ENCODE peak calls at places on chromosome 15, in seven cellular contexts. C is GOT3, T is posterior cingulate gyrus, D is A172, N is Caki2, Z is EH, O is NCI-H2081 treated with DMSO at 0.1 percent for 48 hours. E is an unnamed sample.

GRCh38 chr15:81642451-81642990 is 268.5 kb upstream of the TMC3 start:
- DNase-seq in D (no peak), Z (peak), T (no peak), N (no peak), O (no peak), C (no peak), E (no peak)

GRCh38 chr15:79088426-79089205 is 2.0 kb downstream of the RASGRF1 start:
- DNase-seq in D (no peak), C (no peak), N (no peak), T (no peak), O (no peak), Z (no peak), E (no peak)

GRCh38 chr15:81071130-81071529 is 62.9 kb upstream of the CFAP161 start:
- DNase-seq in N (no peak), C (no peak), D (no peak), T (no peak), Z (peak), O (no peak), E (no peak)

GRCh38 chr15:84023636-84024035 is 211.9 kb upstream of the GOLGA6L4 start:
- DNase-seq in D (peak), O (no peak), Z (peak), C (no peak), T (no peak), N (no peak), E (no peak)

GRCh38 chr15:63826513-63826912 is 7.2 kb downstream of the HERC1 start:
- DNase-seq in N (no peak), O (no peak), T (no peak), D (no peak), C (no peak), Z (peak), E (no peak)

GRCh38 chr15:48279608-48280007 is 51.6 kb upstream of the DUT start:
- DNase-seq in C (no peak), T (no peak), D (no peak), Z (no peak), O (no peak), N (no peak), E (no peak)

GRCh38 chr15:70486451-70487379 is 276.6 kb downstream of the UACA start:
- DNase-seq in T (no peak), C (peak), N (peak), D (no peak), Z (peak), O (no peak), E (peak)

GRCh38 chr15:85794598-85795319 is at the start of gene KLHL25:
- DNase-seq in O (peak), N (peak), C (peak), D (peak), T (peak), Z (peak), E (peak)

GRCh38 chr15:54365001-54365400 is 386.8 kb downstream of the UNC13C start:
- DNase-seq in O (no peak), D (no peak), C (no peak), N (no peak), T (no peak), Z (no peak), E (no peak)

GRCh38 chr15:74631935-74632560 is 16.4 kb downstream of the CLK3 start:
- DNase-seq in Z (peak), T (no peak), N (peak), D (peak), C (no peak), O (no peak), E (peak)

GRCh38 chr15:60326824-60327654 is 70.7 kb downstream of the ANXA2 start:
- DNase-seq in Z (peak), N (peak), T (no peak), O (no peak), D (peak), C (no peak), E (no peak)

GRCh38 chr15:85620321-85621044 is 174.2 kb downstream of the KLHL25 start:
- DNase-seq in T (no peak), O (no peak), N (no peak), C (no peak), D (no peak), Z (peak), E (no peak)

GRCh38 chr15:76756371-76756770 is 148.8 kb downstream of the SCAPER start:
- DNase-seq in N (no peak), Z (peak), C (no peak), D (no peak), T (no peak), O (no peak), E (no peak)

GRCh38 chr15:65805019-65805738 is 13.1 kb upstream of the DENND4A start:
- DNase-seq in T (no peak), D (no peak), C (no peak), N (no peak), O (no peak), Z (peak), E (no peak)

GRCh38 chr15:40282144-40282869 is 557 bp downstream of the ANKRD63 start:
- DNase-seq in Z (peak), D (no peak), O (no peak), N (peak), T (no peak), C (no peak), E (peak)

GRCh38 chr15:83282859-83283812 is 1.3 kb downstream of the BNC1 start:
- DNase-seq in O (no peak), D (no peak), T (no peak), C (no peak), N (no peak), Z (peak), E (no peak)

GRCh38 chr15:81292516-81293001 is 31.4 kb downstream of the STARD5 start:
- DNase-seq in N (no peak), T (no peak), Z (no peak), O (no peak), D (no peak), C (no peak), E (no peak)

GRCh38 chr15:39598958-39599845 is 18.3 kb downstream of the THBS1 start:
- DNase-seq in Z (peak), C (no peak), N (no peak), O (no peak), T (no peak), D (no peak), E (no peak)

GRCh38 chr15:40103864-40104271 is 4.8 kb downstream of the BMF start:
- DNase-seq in Z (peak), C (no peak), T (no peak), N (no peak), O (no peak), D (no peak), E (no peak)

GRCh38 chr15:35182841-35183479 is 97.9 kb upstream of the NANOGP8 start:
- DNase-seq in Z (no peak), C (no peak), T (no peak), D (no peak), O (peak), N (no peak), E (no peak)

GRCh38 chr15:98428253-98428989 is 219.9 kb upstream of the IGF1R start:
- DNase-seq in T (peak), N (peak), Z (peak), C (peak), D (peak), O (no peak), E (peak)

GRCh38 chr15:90402230-90402629 is 14.2 kb downstream of the IQGAP1 start:
- DNase-seq in O (no peak), T (no peak), D (peak), Z (peak), C (no peak), N (peak), E (peak)

GRCh38 chr15:74383695-74384565 is 16.5 kb upstream of the CYP11A1 start:
- DNase-seq in N (peak), D (peak), O (no peak), T (peak), Z (no peak), C (no peak), E (no peak)

GRCh38 chr15:56765252-56765651 is 31.9 kb upstream of the ZNF280D start:
- DNase-seq in D (peak), C (no peak), Z (peak), N (no peak), T (no peak), O (no peak), E (no peak)